ENCODE peak calls at places on chromosomes 13 and 19, in eight cellular contexts. B is T-cell; D is head of caudate nucleus; X is amniotic stem cell; C is stimulated activated CD4-positive, alpha-beta T cell treated with anti-CD3 and anti-CD28 coated beads, Interleukin-4, amount 100 ng/mL, for 4 hours; J is lower lobe of right lung; Y is cardiac muscle cell; R is T-helper 2 cell. Z is an unnamed sample.

GRCh38 chr19:56596676-56597075 is 1.6 kb downstream of the ZNF71 start:
- DNase-seq in B (no peak), D (no peak), X (no peak), C (no peak), J (no peak), Y (no peak), R (no peak), Z (no peak)

GRCh38 chr19:5666921-5667610 is 13.2 kb downstream of the MICOS13 start:
- DNase-seq in B (no peak), D (no peak), X (no peak), C (no peak), J (peak), Y (no peak), R (no peak), Z (no peak)

GRCh38 chr19:16893686-16893990 is 4.8 kb downstream of the F2RL3 start:
- DNase-seq in B (no peak), D (no peak), X (no peak), C (no peak), J (no peak), Y (no peak), R (no peak), Z (no peak)

GRCh38 chr13:51832471-51833152 is 12.4 kb downstream of the TMEM272 start:
- DNase-seq in B (peak), D (no peak), X (no peak), C (peak), J (no peak), Y (peak), R (peak), Z (no peak)

GRCh38 chr13:46170268-46170667 is 11.7 kb downstream of the LCP1 start:
- DNase-seq in B (no peak), D (no peak), X (no peak), C (no peak), J (no peak), Y (no peak), R (no peak), Z (no peak)

GRCh38 chr13:100361504-100361903 is 227.1 kb downstream of the GGACT start:
- DNase-seq in B (no peak), D (no peak), X (no peak), C (no peak), J (no peak), Y (peak), R (no peak), Z (no peak)

GRCh38 chr19:41570179-41570578 is 5.8 kb upstream of the CEACAM21 start:
- DNase-seq in B (no peak), D (no peak), X (no peak), C (no peak), J (no peak), Y (no peak), R (no peak), Z (no peak)

GRCh38 chr19:35247526-35248309 is 1.1 kb upstream of the LSR start:
- DNase-seq in B (peak), D (no peak), X (no peak), C (peak), J (peak), Y (no peak), R (peak), Z (no peak)

GRCh38 chr13:114174529-114174941 is 4.5 kb upstream of the CFAP97D2 start:
- DNase-seq in B (no peak), D (no peak), X (no peak), C (no peak), J (no peak), Y (peak), R (no peak), Z (no peak)

GRCh38 chr13:40993119-40993518 is 26.0 kb downstream of the ELF1 start:
- DNase-seq in B (no peak), D (no peak), X (no peak), C (no peak), J (no peak), Y (peak), R (no peak), Z (no peak)

GRCh38 chr19:44889830-44890365 is 1.2 kb upstream of the TOMM40 start:
- DNase-seq in B (no peak), D (no peak), X (no peak), C (no peak), J (no peak), Y (no peak), R (no peak), Z (no peak)

GRCh38 chr13:82356667-82357066 is 1525.6 kb downstream of the SLITRK1 start:
- DNase-seq in B (no peak), D (no peak), X (no peak), C (no peak), J (no peak), Y (peak), R (no peak), Z (no peak)

GRCh38 chr13:73547239-73547638 is 488.4 kb downstream of the KLF5 start:
- DNase-seq in B (no peak), D (no peak), X (no peak), C (no peak), J (no peak), Y (no peak), R (no peak), Z (no peak)

GRCh38 chr19:45477713-45478453 is 10.1 kb downstream of the FOSB start:
- DNase-seq in B (no peak), D (no peak), X (peak), C (no peak), J (no peak), Y (no peak), R (peak), Z (no peak)

GRCh38 chr19:494171-495046 is 1.9 kb upstream of the MADCAM1 start:
- DNase-seq in B (no peak), D (no peak), X (no peak), C (no peak), J (no peak), Y (no peak), R (no peak), Z (no peak)

GRCh38 chr13:79079351-79079839 is 326.7 kb downstream of the RBM26 start:
- DNase-seq in B (no peak), D (no peak), X (no peak), C (no peak), J (no peak), Y (no peak), R (no peak), Z (no peak)

GRCh38 chr19:18330865-18331264 is 8.0 kb upstream of the LSM4 start:
- DNase-seq in B (no peak), D (no peak), X (no peak), C (no peak), J (no peak), Y (no peak), R (no peak), Z (no peak)

GRCh38 chr13:21014139-21014665 is 47.2 kb downstream of the LATS2 start:
- DNase-seq in B (no peak), D (no peak), X (no peak), C (no peak), J (no peak), Y (no peak), R (no peak), Z (no peak)

GRCh38 chr19:37969695-37970094 is 62.7 kb downstream of the SIPA1L3 start:
- DNase-seq in B (no peak), D (no peak), X (no peak), C (no peak), J (no peak), Y (no peak), R (no peak), Z (no peak)

GRCh38 chr19:584240-585001 is 5.3 kb upstream of the HCN2 start:
- DNase-seq in B (peak), D (peak), X (no peak), C (peak), J (no peak), Y (peak), R (peak), Z (peak)

GRCh38 chr19:6811378-6811777 is 38.9 kb downstream of the VAV1 start:
- DNase-seq in B (no peak), D (no peak), X (no peak), C (no peak), J (no peak), Y (no peak), R (no peak), Z (no peak)

GRCh38 chr19:43560687-43561086 is 14.6 kb downstream of the XRCC1 start:
- DNase-seq in B (no peak), D (no peak), X (no peak), C (peak), J (no peak), Y (no peak), R (no peak), Z (no peak)

GRCh38 chr19:18788782-18789421 is 2.2 kb downstream of the COMP start:
- DNase-seq in B (no peak), D (no peak), X (no peak), C (no peak), J (no peak), Y (no peak), R (no peak), Z (no peak)

GRCh38 chr13:59012731-59013130 is 1151.0 kb downstream of the DIAPH3 start:
- DNase-seq in B (no peak), D (no peak), X (no peak), C (no peak), J (no peak), Y (no peak), R (no peak), Z (no peak)

Z was measured in posterior cingulate gyrus.